ENCODE peak calls at places on chromosomes 13 and 19, in six cellular contexts. C is CD4-positive, alpha-beta T cell; H is IMR-90; W is pancreas; E is right atrium auricular region; X is brain microvascular endothelial cell. K is an unnamed sample.

GRCh38 chr13:48819889-48820288 is 155.8 kb upstream of the FNDC3A start:
- DNase-seq in W (no peak), C (no peak), E (no peak), H (no peak), X (no peak), K (peak; percentile 14)

GRCh38 chr19:46225558-46226004 is 4.0 kb upstream of the IGFL1 start:
- DNase-seq in W (no peak), C (no peak), H (peak; percentile 2), X (no peak), E (no peak), K (no peak)

GRCh38 chr19:21028969-21029268 is 8.5 kb downstream of the ZNF430 start:
- DNase-seq in E (no peak), W (no peak), H (no peak), X (no peak), C (no peak), K (no peak)

GRCh38 chr13:37608750-37609339 is 10.3 kb upstream of the POSTN start:
- DNase-seq in E (no peak), H (no peak), X (no peak), W (no peak), C (no peak), K (no peak)

GRCh38 chr19:3065675-3066357 is 3.5 kb upstream of the TLE5 start:
- DNase-seq in X (no peak), W (peak; percentile 57), E (no peak), C (no peak), H (no peak), K (no peak)

GRCh38 chr19:41637484-41637883 is 10.6 kb upstream of the CEACAM4 start:
- DNase-seq in W (no peak), X (no peak), E (no peak), H (no peak), C (no peak), K (no peak)

GRCh38 chr19:6886272-6886671 is 1.1 kb upstream of the ADGRE1 start:
- DNase-seq in X (no peak), C (no peak), E (no peak), H (no peak), W (no peak), K (no peak)

GRCh38 chr13:32938907-32939306 is 77.3 kb upstream of the KL start:
- DNase-seq in E (no peak), H (peak; percentile 61), W (no peak), C (no peak), X (peak; percentile 73), K (peak; percentile 9)

GRCh38 chr19:57276430-57276829 is 3.9 kb upstream of the ZNF460 start:
- DNase-seq in X (no peak), H (no peak), W (no peak), E (no peak), C (no peak), K (no peak)

GRCh38 chr13:70812481-70812880 is 704.2 kb upstream of the KLHL1 start:
- DNase-seq in E (no peak), C (no peak), H (peak; percentile 75), W (no peak), X (peak; percentile 72), K (no peak)

GRCh38 chr13:94114166-94114565 is 365.3 kb downstream of the DCT start:
- DNase-seq in X (no peak), E (no peak), C (no peak), W (no peak), H (no peak), K (no peak)

GRCh38 chr19:16627194-16627927 is 643 bp downstream of the MED26 start:
- DNase-seq in C (peak; percentile 21), W (peak; percentile 36), E (no peak), X (no peak), H (no peak), K (peak; percentile 25)

GRCh38 chr19:57302020-57302465 is 18.2 kb upstream of the ZNF543 start:
- DNase-seq in W (no peak), E (no peak), X (peak; percentile 93), H (peak; percentile 95), C (no peak), K (peak; percentile 91)

DNA sequence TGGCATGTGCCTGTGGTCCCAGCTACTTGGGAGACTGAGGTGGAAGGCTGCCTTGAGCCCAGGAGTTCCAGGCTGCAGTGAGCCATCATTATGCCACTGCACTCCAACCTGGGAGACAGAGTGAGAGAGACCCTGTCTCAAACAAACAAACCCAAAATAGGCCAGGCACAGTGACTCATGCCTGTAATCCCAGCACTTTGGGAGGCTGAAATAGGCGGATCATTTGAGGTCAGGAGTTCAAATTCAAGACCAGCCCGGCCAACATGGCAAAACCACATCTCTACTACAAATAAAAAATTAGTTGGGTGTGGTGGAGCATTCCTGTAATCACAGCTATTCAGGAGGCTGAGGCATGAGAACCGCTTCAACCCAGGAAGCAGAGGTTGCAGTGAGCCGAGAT is 7.0 kb downstream of the STX10 start:
- DNase-seq in W (no peak), H (peak; percentile 82), X (peak; percentile 88), E (no peak), C (no peak), K (no peak)
- H3K27ac ChIP-seq in W (no peak overlapping the region), H (no peak overlapping the region), X (peak overlapping the region; percentile 83), E (no peak overlapping the region), C (no peak overlapping the region), K (peak overlapping the region; percentile 62)

GRCh38 chr19:1019980-1020867 is 699 bp downstream of the TMEM259 start:
- DNase-seq in C (no peak), X (no peak), H (no peak), E (no peak), W (peak; percentile 59), K (no peak)
- H3K27ac ChIP-seq in C (peak overlapping the region; percentile 96), X (peak overlapping the region; percentile 96), H (peak overlapping the region; percentile 66), E (peak overlapping the region; percentile 94), W (peak overlapping the region; percentile 93), K (peak overlapping the region; percentile 93)

DNA sequence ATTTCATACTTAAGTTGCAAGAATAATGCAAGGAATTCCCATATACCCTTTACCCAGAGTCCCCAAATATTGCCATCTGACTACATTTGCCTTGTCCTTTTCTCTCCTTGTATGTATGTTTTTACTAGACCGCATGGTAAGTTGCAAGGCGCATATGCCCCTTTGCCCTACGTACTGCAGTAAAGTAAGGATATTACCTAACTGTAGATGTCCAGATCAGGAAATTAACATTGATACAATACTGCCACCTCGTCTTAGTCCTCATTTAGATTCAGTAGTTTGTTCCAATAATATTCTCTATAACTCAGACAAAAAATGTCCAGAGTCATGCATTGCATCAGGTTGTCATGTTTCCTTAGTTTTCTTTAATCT is 9.3 kb downstream of the SAFB start:
- DNase-seq in E (no peak), C (no peak), W (no peak), X (no peak), H (no peak), K (no peak)
- H3K27ac ChIP-seq in E (no peak overlapping the region), C (no peak overlapping the region), W (no peak overlapping the region), X (no peak overlapping the region), H (no peak overlapping the region), K (no peak overlapping the region)

DNA sequence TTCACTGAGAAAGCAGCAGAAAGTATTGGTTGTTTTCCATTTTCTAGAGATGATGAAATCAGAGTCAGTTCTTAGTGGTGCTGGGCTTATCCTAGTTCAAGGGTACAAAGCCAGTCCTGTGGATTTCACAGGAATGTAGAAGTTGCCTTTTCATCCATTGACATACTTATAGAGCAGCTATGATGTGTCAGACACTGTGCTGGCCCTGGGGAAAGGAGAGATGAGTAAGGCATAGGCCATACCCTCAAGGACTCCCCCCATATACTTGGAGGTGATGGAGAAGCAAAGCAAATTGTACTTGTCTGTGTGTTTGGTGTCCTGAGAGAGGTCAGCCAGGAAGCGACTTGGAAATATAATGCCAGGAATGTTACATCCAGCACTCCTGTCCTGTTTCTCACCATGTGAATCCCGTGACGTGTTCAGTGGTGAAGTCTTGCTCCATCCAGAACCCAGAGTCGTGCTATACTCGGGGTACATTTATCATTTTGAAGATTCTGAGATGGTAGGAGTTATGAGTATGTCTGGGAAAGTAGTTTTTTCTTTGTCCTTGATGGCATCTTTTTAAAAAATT is 22.6 kb downstream of the ERCC5 start:
- DNase-seq in C (no peak), E (no peak), H (peak; percentile 35), W (no peak), X (no peak), K (no peak)
- H3K27ac ChIP-seq in C (no peak overlapping the region), E (no peak overlapping the region), H (no peak overlapping the region), W (no peak overlapping the region), X (no peak overlapping the region), K (no peak overlapping the region)

DNA sequence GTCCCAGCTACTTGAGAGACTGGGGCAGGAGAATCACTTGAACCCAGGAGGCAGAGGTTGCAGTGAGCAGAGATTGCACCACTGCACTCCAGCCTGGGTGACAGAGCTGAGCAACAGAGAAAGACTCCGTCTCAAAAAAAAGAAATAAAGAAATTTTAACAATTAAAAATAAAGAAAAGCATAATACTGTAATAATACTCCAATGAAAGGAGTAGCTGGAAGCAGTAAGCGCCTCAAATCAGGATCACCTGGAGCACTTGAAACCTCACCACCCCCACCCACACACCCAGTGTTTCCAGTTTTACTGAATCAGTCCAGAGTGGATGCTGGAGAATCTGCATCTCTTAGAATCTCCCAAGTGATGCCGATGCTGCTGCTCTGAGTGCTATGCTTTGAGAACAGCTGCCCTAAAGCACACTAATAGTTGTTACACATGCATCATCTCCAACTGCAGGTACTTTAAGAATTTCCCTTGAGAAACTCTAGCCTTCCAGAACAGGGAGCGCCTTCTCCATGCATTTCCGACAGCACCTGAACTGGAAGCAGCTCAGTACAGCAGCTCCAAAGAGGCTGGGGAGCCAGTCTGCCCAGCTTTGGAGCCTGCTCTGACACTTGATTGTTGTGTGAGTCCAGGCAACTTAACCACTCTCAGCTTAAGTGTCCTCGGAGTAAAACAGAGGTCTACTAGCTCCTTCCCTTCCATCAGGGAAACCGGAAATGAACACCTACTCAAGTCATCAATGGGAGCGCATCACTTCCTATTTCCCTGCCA is 2.9 kb downstream of the ABCC4 start:
- DNase-seq in W (no peak), E (no peak), H (no peak), C (no peak), X (no peak), K (no peak)
- H3K27ac ChIP-seq in W (peak overlapping the region; percentile 73), E (no peak overlapping the region), H (peak overlapping the region; percentile 75), C (no peak overlapping the region), X (no peak overlapping the region), K (peak overlapping the region; percentile 43)

GRCh38 chr13:101728021-101728420 is 275.5 kb downstream of the ITGBL1 start:
- DNase-seq in C (no peak), W (no peak), H (no peak), E (no peak), X (no peak), K (no peak)
- H3K27ac ChIP-seq in C (no peak overlapping the region), W (no peak overlapping the region), H (no peak overlapping the region), E (no peak overlapping the region), X (no peak overlapping the region), K (no peak overlapping the region)

DNA sequence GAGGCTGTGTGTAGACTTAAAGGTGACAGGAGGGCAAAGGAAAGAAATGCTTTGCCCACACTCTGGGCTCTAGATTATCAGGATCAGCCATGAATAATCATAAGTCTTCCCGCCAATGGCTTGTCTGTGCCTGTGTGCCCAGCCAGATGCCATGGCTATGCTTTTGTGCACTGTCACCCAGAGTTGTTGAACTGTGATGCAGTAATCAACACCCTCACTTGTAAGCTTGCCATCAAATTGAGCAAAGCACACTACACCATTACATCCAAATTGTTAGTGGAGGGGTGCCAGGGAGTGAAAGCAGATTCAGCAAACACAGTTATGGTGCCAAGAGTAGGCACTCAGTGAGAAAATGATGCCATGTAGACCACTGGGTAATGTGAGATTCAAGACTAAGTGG is 845.3 kb upstream of the MIR17HG start:
- DNase-seq in W (no peak), X (no peak), H (no peak), C (no peak), E (no peak), K (no peak)
- H3K27ac ChIP-seq in W (no peak overlapping the region), X (no peak overlapping the region), H (no peak overlapping the region), C (no peak overlapping the region), E (peak overlapping the region; percentile 16), K (no peak overlapping the region)

K was measured in RWPE1.